ENCODE peak calls at places on chromosomes 5 and 9, in six cellular contexts. A is GM12878, W is A549, Q is HepG2, U is HCT116, F is K562. O is an unnamed sample.

GRCh38 chr5:53335115-53335514 is 145.3 kb upstream of the FST start:
- DNase-seq in A (no peak), W (peak), Q (no peak), U (no peak), F (no peak), O (no peak)

GRCh38 chr5:154097031-154097430 is 58.3 kb downstream of the MFAP3 start:
- DNase-seq in A (no peak), W (no peak), Q (peak), U (no peak), F (peak), O (no peak)

GRCh38 chr5:120139039-120139438 is 325.1 kb upstream of the PRR16 start:
- DNase-seq in A (no peak), W (peak), Q (peak), U (no peak), F (no peak), O (peak)

GRCh38 chr5:54867310-54867944 is 118.0 kb downstream of the ESM1 start:
- DNase-seq in A (no peak), W (peak), Q (peak), U (peak), F (peak), O (no peak)

GRCh38 chr5:68315679-68316271 is 100.2 kb downstream of the PIK3R1 start:
- DNase-seq in A (peak), W (no peak), Q (no peak), U (no peak), F (no peak), O (no peak)

GRCh38 chr9:136174779-136175744 is 29.9 kb downstream of the LHX3 start:
- DNase-seq in A (no peak), W (no peak), Q (no peak), U (no peak), F (no peak), O (no peak)

GRCh38 chr5:42813533-42813932 is 1.8 kb upstream of the SELENOP start:
- DNase-seq in A (no peak), W (no peak), Q (peak), U (no peak), F (no peak), O (no peak)

GRCh38 chr9:122386316-122386872 is 15.6 kb downstream of the PTGS1 start:
- DNase-seq in A (no peak), W (no peak), Q (no peak), U (no peak), F (no peak), O (no peak)

GRCh38 chr9:89541798-89542197 is 43.9 kb upstream of the SEMA4D start:
- DNase-seq in A (no peak), W (no peak), Q (no peak), U (no peak), F (no peak), O (no peak)

GRCh38 chr9:87343816-87344438 is 153.7 kb upstream of the DAPK1 start:
- DNase-seq in A (no peak), W (no peak), Q (no peak), U (no peak), F (no peak), O (no peak)

GRCh38 chr5:138035605-138036537 is 3.0 kb upstream of the FAM13B start:
- DNase-seq in A (peak), W (peak), Q (peak), U (peak), F (peak), O (peak)

GRCh38 chr5:54704341-54704740 is 186.8 kb downstream of the SNX18 start:
- DNase-seq in A (no peak), W (no peak), Q (no peak), U (no peak), F (no peak), O (no peak)

GRCh38 chr9:107163370-107163769 is 119.7 kb upstream of the RAD23B start:
- DNase-seq in A (no peak), W (no peak), Q (no peak), U (no peak), F (no peak), O (no peak)

GRCh38 chr9:131714161-131714646 is 25.7 kb downstream of the RAPGEF1 start:
- DNase-seq in A (no peak), W (peak), Q (no peak), U (no peak), F (no peak), O (no peak)

DNA sequence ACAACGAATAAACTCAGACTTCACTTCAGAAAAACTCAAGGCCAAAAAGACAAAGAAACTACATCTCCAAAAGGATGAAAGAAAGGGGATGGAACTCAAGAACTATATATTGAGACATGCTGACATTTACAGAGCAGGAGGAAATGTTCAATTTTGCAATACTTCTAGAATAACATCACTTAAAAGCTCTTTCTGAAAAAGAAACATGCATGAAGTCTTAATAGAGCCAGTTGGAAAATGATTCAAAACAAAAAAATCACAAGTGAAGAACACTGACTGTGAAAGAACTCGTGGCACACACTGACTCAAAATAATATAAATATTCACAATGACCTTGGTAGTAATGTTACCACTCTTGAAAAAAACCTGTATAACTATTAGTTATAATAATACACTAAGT is 267.8 kb upstream of the NREP start:
- DNase-seq in A (no peak), W (no peak), Q (no peak), U (no peak), F (no peak), O (no peak)
- TF ChIP-seq REST in A (no peak), W (no peak), Q (no peak), U (no peak), F (no peak), O (no peak)

GRCh38 chr5:126445502-126446174 is 22.4 kb downstream of the GRAMD2B start:
- DNase-seq in A (no peak), W (no peak), Q (no peak), U (peak), F (no peak), O (no peak)

GRCh38 chr5:126444137-126444536 is 20.9 kb downstream of the GRAMD2B start:
- DNase-seq in A (no peak), W (no peak), Q (no peak), U (no peak), F (no peak), O (no peak)

GRCh38 chr5:126438871-126439270 is 15.7 kb downstream of the GRAMD2B start:
- DNase-seq in A (no peak), W (no peak), Q (no peak), U (no peak), F (no peak), O (no peak)

GRCh38 chr5:126446498-126447224 is 23.5 kb downstream of the GRAMD2B start:
- DNase-seq in A (no peak), W (peak), Q (no peak), U (peak), F (no peak), O (no peak)

GRCh38 chr5:126443374-126443851 is 20.2 kb downstream of the GRAMD2B start:
- DNase-seq in A (peak), W (no peak), Q (peak), U (no peak), F (no peak), O (no peak)
- H3K27ac ChIP-seq in A (peak), W (no peak), Q (no peak), U (no peak), F (no peak), O (no peak)

GRCh38 chr5:23506329-23507236 is 826 bp upstream of the PRDM9 start:
- DNase-seq in A (no peak), W (peak), Q (peak), U (no peak), F (no peak), O (no peak)
- TF ChIP-seq CTCF in A (no peak), W (peak), Q (peak), U (no peak), F (no peak), O (no peak)

GRCh38 chr5:13234-13633 is 78.7 kb upstream of the PLEKHG4B start:
- DNase-seq in A (no peak), W (no peak), Q (no peak), U (no peak), F (no peak), O (no peak)

DNA sequence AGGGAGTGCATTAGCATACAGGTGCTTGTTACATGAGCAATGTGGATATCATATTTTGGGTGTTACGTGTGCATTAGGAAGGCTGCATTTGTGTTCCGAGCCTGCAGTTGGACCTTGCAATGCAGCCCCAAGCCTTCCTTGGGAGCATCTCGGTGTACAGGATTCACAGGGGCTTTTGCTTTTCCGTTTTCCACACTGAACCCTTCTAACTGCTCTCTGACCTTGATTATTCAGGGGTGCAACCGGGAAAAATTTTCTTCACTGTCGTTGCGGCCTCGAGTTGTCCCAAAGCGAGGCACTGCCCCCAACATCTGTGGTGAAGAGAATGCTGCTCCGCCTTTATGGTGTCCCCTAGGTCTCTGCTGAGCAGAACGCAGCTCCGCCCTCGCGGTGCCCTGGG is 80.1 kb upstream of the PLEKHG4B start:
- DNase-seq in A (no peak), W (peak), Q (no peak), U (no peak), F (no peak), O (no peak)
- TF ChIP-seq REST in A (no peak), W (no peak), Q (no peak), U (no peak), F (no peak), O (no peak)

GRCh38 chr5:9057406-9058000 is 488.4 kb downstream of the SEMA5A start:
- DNase-seq in A (no peak), W (no peak), Q (no peak), U (no peak), F (no peak), O (no peak)
- H3K27ac ChIP-seq in A (no peak), W (no peak), Q (no peak), U (no peak), F (no peak), O (no peak)

GRCh38 chr5:129904102-129904666 is at the start of gene CHSY3:
- DNase-seq in A (no peak), W (peak), Q (peak), U (peak), F (peak), O (peak)
- TF ChIP-seq CTCF in A (no peak), W (no peak), Q (no peak), U (no peak), F (no peak), O (no peak)

DNA sequence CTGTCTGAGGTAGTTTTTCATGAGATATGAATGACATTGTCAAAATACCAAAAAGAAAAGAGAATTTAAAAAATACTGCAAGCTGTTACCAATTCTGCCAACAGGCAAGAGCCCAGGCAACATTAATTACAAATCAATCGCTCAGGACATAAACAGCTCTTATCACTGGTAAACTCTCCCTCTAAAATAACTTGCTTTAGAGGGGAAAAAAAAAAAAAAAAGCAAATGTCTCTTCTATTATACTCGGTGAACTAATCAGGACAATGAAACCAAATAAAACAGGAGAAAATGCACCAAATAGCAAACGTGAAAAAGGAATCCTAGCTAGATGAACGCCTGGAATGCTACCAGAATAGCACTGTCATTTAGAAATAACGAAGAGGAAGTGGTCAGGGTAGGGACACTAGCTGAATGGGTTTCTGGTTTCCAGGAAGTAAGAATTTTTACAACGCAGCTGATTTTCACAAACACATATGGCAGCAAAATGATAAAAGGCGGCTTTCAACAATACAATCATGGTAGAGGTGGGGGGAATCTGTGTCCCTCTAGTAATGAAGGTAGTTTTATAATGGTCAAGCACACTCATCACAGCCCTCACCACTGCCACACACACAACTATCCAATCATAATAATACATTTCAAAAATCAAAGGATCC is 94.9 kb downstream of the DENND1A start:
- DNase-seq in A (peak), W (no peak), Q (no peak), U (no peak), F (peak), O (peak)
- TF ChIP-seq REST in A (no peak), W (no peak), Q (no peak), U (no peak), F (no peak), O (no peak)